ENCODE peak calls at places on chromosomes 1 and 21, in seven cellular contexts. U, C, G, K, M, A and D are unnamed samples.

GRCh38 chr1:235324296-235324695 is 3.7 kb downstream of the ARID4B start:
- DNase-seq in A (no peak), U (no peak), C (no peak), G (no peak), M (no peak), K (no peak), D (no peak)

GRCh38 chr1:208036177-208036808 is 125.4 kb upstream of the CD34 start:
- DNase-seq in U (no peak), K (no peak), G (peak; percentile 43), M (no peak), A (no peak), C (no peak), D (no peak)

GRCh38 chr1:89310505-89310904 is 37.8 kb upstream of the GBP5 start:
- DNase-seq in G (no peak), K (no peak), U (no peak), M (no peak), C (no peak), A (no peak), D (no peak)

GRCh38 chr1:58592521-58593134 is 15.6 kb upstream of the TACSTD2 start:
- DNase-seq in U (no peak), C (peak; percentile 75), K (no peak), M (no peak), A (no peak), G (peak; percentile 77), D (peak; percentile 52)

GRCh38 chr21:45951676-45952075 is 29.9 kb upstream of the COL6A1 start:
- DNase-seq in A (no peak), U (no peak), G (no peak), M (no peak), C (no peak), K (no peak), D (peak; percentile 23)

GRCh38 chr1:230335861-230336549 is 90.1 kb downstream of the PGBD5 start:
- DNase-seq in C (no peak), K (no peak), A (no peak), G (no peak), U (no peak), M (no peak), D (no peak)

GRCh38 chr1:110161822-110162221 is 11.5 kb downstream of the SLC6A17 start:
- DNase-seq in G (no peak), K (no peak), C (no peak), U (no peak), M (no peak), A (no peak), D (no peak)

GRCh38 chr1:8083739-8084484 is 57.8 kb upstream of the ERRFI1 start:
- DNase-seq in M (no peak), K (no peak), U (no peak), C (no peak), G (no peak), A (no peak), D (no peak)

GRCh38 chr21:40169971-40170370 is 302.7 kb downstream of the PCP4 start:
- DNase-seq in A (no peak), G (no peak), C (no peak), K (no peak), M (no peak), U (no peak), D (no peak)

GRCh38 chr1:8122477-8123407 is 96.6 kb upstream of the ERRFI1 start:
- DNase-seq in A (no peak), G (no peak), K (no peak), C (peak; percentile 85), U (no peak), M (no peak), D (no peak)

GRCh38 chr1:223652436-223652901 is 13.0 kb downstream of the CAPN8 start:
- DNase-seq in G (no peak), U (no peak), K (no peak), A (no peak), C (no peak), M (no peak), D (no peak)